ENCODE peak calls at places on chromosomes 7 and 10, in seven cellular contexts. M, O, H, Y, Z, P and A are unnamed samples.

GRCh38 chr10:106384541-106384940 is 780.0 kb downstream of the SORCS1 start:
- DNase-seq in M (no peak), O (no peak), H (peak; percentile 77), Y (no peak), Z (no peak), P (no peak), A (no peak)

GRCh38 chr7:105940111-105940510 is 23.0 kb upstream of the CDHR3 start:
- DNase-seq in M (no peak), O (no peak), H (no peak), Y (no peak), Z (no peak), P (no peak), A (peak; percentile 27)

GRCh38 chr7:142583424-142583823 is 165.8 kb upstream of the PRSS1 start:
- DNase-seq in M (no peak), O (peak; percentile 59), H (peak; percentile 58), Y (no peak), Z (no peak), P (no peak), A (no peak)

GRCh38 chr7:74482629-74483401 is 29.1 kb downstream of the GTF2IRD1 start:
- DNase-seq in M (no peak), O (no peak), H (peak; percentile 98), Y (no peak), Z (no peak), P (no peak), A (no peak)

GRCh38 chr10:6141296-6142151 is 52.7 kb downstream of the RBM17 start:
- DNase-seq in M (no peak), O (no peak), H (peak; percentile 78), Y (no peak), Z (peak; percentile 83), P (peak; percentile 41), A (peak; percentile 22)

GRCh38 chr10:43273543-43273942 is 6.7 kb upstream of the RASGEF1A start:
- DNase-seq in M (no peak), O (no peak), H (no peak), Y (no peak), Z (peak; percentile 62), P (no peak), A (no peak)

GRCh38 chr7:159070422-159071148 is 74.1 kb downstream of the VIPR2 start:
- DNase-seq in M (no peak), O (no peak), H (peak; percentile 27), Y (peak; percentile 8), Z (no peak), P (no peak), A (no peak)

GRCh38 chr7:82167568-82168314 is 275.8 kb downstream of the CACNA2D1 start:
- DNase-seq in M (no peak), O (no peak), H (peak; percentile 22), Y (no peak), Z (no peak), P (no peak), A (no peak)

GRCh38 chr7:369981-370621 is 80.1 kb downstream of the FOXL3 start:
- DNase-seq in M (no peak), O (peak; percentile 89), H (no peak), Y (peak; percentile 71), Z (peak; percentile 66), P (no peak), A (peak; percentile 2)

GRCh38 chr10:25747038-25747437 is 187.0 kb upstream of the MYO3A start:
- DNase-seq in M (no peak), O (no peak), H (no peak), Y (no peak), Z (no peak), P (no peak), A (no peak)

GRCh38 chr10:93465806-93466675 is 16.1 kb downstream of the MYOF start:
- DNase-seq in M (no peak), O (peak; percentile 82), H (peak; percentile 85), Y (peak; percentile 66), Z (peak; percentile 94), P (no peak), A (peak; percentile 49)

GRCh38 chr7:11427686-11428273 is 404.2 kb downstream of the THSD7A start:
- DNase-seq in M (no peak), O (no peak), H (peak; percentile 87), Y (no peak), Z (no peak), P (no peak), A (peak; percentile 30)

GRCh38 chr7:106591146-106591545 is 69.8 kb downstream of the CCDC71L start:
- DNase-seq in M (no peak), O (no peak), H (no peak), Y (no peak), Z (no peak), P (no peak), A (no peak)

GRCh38 chr7:31066516-31067130 is 14.5 kb downstream of the ADCYAP1R1 start:
- DNase-seq in M (no peak), O (no peak), H (no peak), Y (peak; percentile 28), Z (peak; percentile 36), P (no peak), A (no peak)

GRCh38 chr7:51141451-51141971 is 175.1 kb downstream of the COBL start:
- DNase-seq in M (peak; percentile 35), O (no peak), H (peak; percentile 59), Y (no peak), Z (no peak), P (no peak), A (no peak)

GRCh38 chr10:74474022-74474713 is 323.1 kb downstream of the ADK start:
- DNase-seq in M (no peak), O (no peak), H (no peak), Y (no peak), Z (no peak), P (no peak), A (no peak)

GRCh38 chr10:87829986-87830732 is 12.1 kb upstream of the ATAD1 start:
- DNase-seq in M (no peak), O (no peak), H (no peak), Y (no peak), Z (no peak), P (no peak), A (no peak)

GRCh38 chr7:158946329-158946728 is 90.0 kb downstream of the DYNC2I1 start:
- DNase-seq in M (no peak), O (no peak), H (no peak), Y (no peak), Z (no peak), P (no peak), A (no peak)

GRCh38 chr7:125971656-125972055 is 1042.0 kb upstream of the POT1 start:
- DNase-seq in M (no peak), O (no peak), H (no peak), Y (no peak), Z (no peak), P (no peak), A (no peak)

GRCh38 chr7:11830582-11831382 is 1.2 kb downstream of the THSD7A start:
- DNase-seq in M (no peak), O (peak; percentile 8), H (peak; percentile 33), Y (no peak), Z (no peak), P (no peak), A (no peak)

GRCh38 chr7:81159402-81159801 is 240.6 kb upstream of the SEMA3C start:
- DNase-seq in M (no peak), O (no peak), H (no peak), Y (no peak), Z (no peak), P (no peak), A (peak; percentile 68)

DNA sequence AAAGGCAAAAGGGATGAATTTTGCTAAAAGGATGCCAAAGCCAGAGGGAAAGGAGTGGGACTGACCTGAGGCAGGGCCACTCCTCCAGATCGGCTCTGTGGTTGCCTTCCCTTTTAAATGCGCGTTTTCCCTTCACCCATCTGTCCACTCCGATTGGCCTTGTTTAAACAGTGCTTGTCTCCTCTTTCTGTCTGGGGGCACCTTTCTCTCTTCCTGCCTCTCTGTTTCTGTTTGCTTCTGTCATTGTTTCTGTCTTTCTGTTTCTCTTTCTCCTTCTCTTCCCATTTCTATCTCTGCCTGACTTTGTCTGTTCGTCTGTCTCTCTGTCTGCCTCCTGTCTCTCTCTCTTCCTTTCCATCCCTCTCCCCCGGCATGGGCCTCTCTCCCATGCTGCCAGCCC is 29.6 kb upstream of the HSPB1 start:
- DNase-seq in M (no peak), O (no peak), H (no peak), Y (no peak), Z (no peak), P (no peak), A (no peak)
- H3K4me1 ChIP-seq in M (no peaks in the 10 kb centered on the region), O (no peaks in the 10 kb centered on the region), H (no peaks in the 10 kb centered on the region), Y (no peaks in the 10 kb centered on the region), Z (no peaks in the 10 kb centered on the region), P (no peaks in the 10 kb centered on the region), A (no peaks in the 10 kb centered on the region)

GRCh38 chr10:3482200-3482993 is 302.6 kb downstream of the KLF6 start:
- DNase-seq in M (no peak), O (peak; percentile 62), H (peak; percentile 91), Y (no peak), Z (no peak), P (no peak), A (no peak)

GRCh38 chr10:3478632-3479240 is 306.2 kb upstream of the PITRM1 start:
- DNase-seq in M (no peak), O (no peak), H (no peak), Y (no peak), Z (no peak), P (no peak), A (no peak)

GRCh38 chr10:3480281-3480999 is 304.6 kb downstream of the KLF6 start:
- DNase-seq in M (no peak), O (no peak), H (no peak), Y (no peak), Z (no peak), P (no peak), A (no peak)

GRCh38 chr10:3481000-3481335 is 304.0 kb downstream of the KLF6 start:
- DNase-seq in M (no peak), O (no peak), H (no peak), Y (no peak), Z (no peak), P (no peak), A (no peak)

GRCh38 chr10:3481496-3481895 is 303.5 kb downstream of the KLF6 start:
- DNase-seq in M (no peak), O (no peak), H (no peak), Y (no peak), Z (no peak), P (no peak), A (no peak)
- H3K4me1 ChIP-seq in M (peaks cover 13% of the 10 kb centered on the region), O (peaks cover 7% of the 10 kb centered on the region), H (peaks cover 9% of the 10 kb centered on the region), Y (no peaks in the 10 kb centered on the region), Z (no peaks in the 10 kb centered on the region), P (peaks cover 15% of the 10 kb centered on the region), A (peaks cover 5% of the 10 kb centered on the region)

GRCh38 chr7:98283127-98283886 is 1.8 kb downstream of the BRI3 start:
- DNase-seq in M (no peak), O (peak; percentile 41), H (peak; percentile 66), Y (no peak), Z (no peak), P (no peak), A (no peak)

GRCh38 chr7:98283887-98284222 is 2.4 kb downstream of the BRI3 start:
- DNase-seq in M (no peak), O (no peak), H (no peak), Y (no peak), Z (no peak), P (no peak), A (no peak)

GRCh38 chr7:98285132-98286092 is 3.9 kb downstream of the BRI3 start:
- DNase-seq in M (no peak), O (no peak), H (no peak), Y (no peak), Z (no peak), P (no peak), A (no peak)

GRCh38 chr7:98286093-98286525 is 4.6 kb downstream of the BRI3 start:
- DNase-seq in M (no peak), O (peak; percentile 82), H (peak; percentile 46), Y (peak; percentile 77), Z (peak; percentile 88), P (no peak), A (no peak)

GRCh38 chr7:98284335-98285036 is 3.0 kb downstream of the BRI3 start:
- DNase-seq in M (no peak), O (peak; percentile 85), H (peak; percentile 71), Y (peak; percentile 83), Z (peak; percentile 93), P (no peak), A (peak; percentile 30)
- H3K4me1 ChIP-seq in M (peaks cover 30% of the 10 kb centered on the region), O (peaks cover 85% of the 10 kb centered on the region), H (peaks cover 35% of the 10 kb centered on the region), Y (peaks cover 42% of the 10 kb centered on the region), Z (peaks cover 4% of the 10 kb centered on the region), P (peaks cover 39% of the 10 kb centered on the region), A (peaks cover 7% of the 10 kb centered on the region)

GRCh38 chr7:7713730-7714129 is 4.7 kb downstream of the RPA3 start:
- DNase-seq in M (no peak), O (no peak), H (no peak), Y (no peak), Z (no peak), P (no peak), A (no peak)
- H3K4me1 ChIP-seq in M (no peaks in the 10 kb centered on the region), O (peaks cover 6% of the 10 kb centered on the region), H (peaks cover 7% of the 10 kb centered on the region), Y (no peaks in the 10 kb centered on the region), Z (no peaks in the 10 kb centered on the region), P (no peaks in the 10 kb centered on the region), A (peaks cover 1% of the 10 kb centered on the region)